ENCODE peak calls at places on chromosome 12, in eight cellular contexts. S is cardiac fibroblast, F is neural crest cell, W is MG63, J is left lung, H is AG09319, G is EL, K is G401. M is an unnamed sample.

GRCh38 chr12:113246478-113247122 is 25.3 kb downstream of the TPCN1 start:
- DNase-seq in S (no peak), F (no peak), W (no peak), J (no peak), H (no peak), G (no peak), K (no peak), M (no peak)

GRCh38 chr12:124480469-124481256 is 86.7 kb downstream of the NCOR2 start:
- DNase-seq in S (peak), F (no peak), W (peak), J (no peak), H (peak), G (peak), K (no peak), M (peak)

GRCh38 chr12:107536613-107537012 is 149.0 kb upstream of the PWP1 start:
- DNase-seq in S (no peak), F (no peak), W (no peak), J (no peak), H (no peak), G (no peak), K (no peak), M (no peak)

GRCh38 chr12:80019691-80020090 is 79.6 kb upstream of the OTOGL start:
- DNase-seq in S (no peak), F (no peak), W (no peak), J (no peak), H (no peak), G (no peak), K (no peak), M (no peak)

GRCh38 chr12:761276-761675 is 8.9 kb downstream of the WNK1 start:
- DNase-seq in S (no peak), F (no peak), W (no peak), J (no peak), H (no peak), G (peak), K (no peak), M (no peak)

GRCh38 chr12:12985817-12986408 is 14.2 kb downstream of the HEBP1 start:
- DNase-seq in S (peak), F (no peak), W (peak), J (no peak), H (no peak), G (peak), K (peak), M (no peak)

GRCh38 chr12:7995266-7995963 is 37.1 kb upstream of the FOXJ2 start:
- DNase-seq in S (peak), F (peak), W (peak), J (peak), H (peak), G (peak), K (peak), M (peak)

GRCh38 chr12:82437744-82438143 is 79.4 kb downstream of the METTL25 start:
- DNase-seq in S (no peak), F (no peak), W (no peak), J (no peak), H (no peak), G (no peak), K (no peak), M (no peak)

GRCh38 chr12:34363050-34363673 is 340.9 kb downstream of the ALG10 start:
- DNase-seq in S (no peak), F (no peak), W (no peak), J (no peak), H (no peak), G (no peak), K (no peak), M (no peak)

GRCh38 chr12:119624971-119625370 is 31.4 kb downstream of the TMEM233 start:
- DNase-seq in S (peak), F (no peak), W (no peak), J (no peak), H (no peak), G (no peak), K (no peak), M (no peak)

M was measured in fibroblast of gingiva.